ENCODE peak calls at places on chromosomes 3 and 15, in nine cellular contexts. One of them, this sample, is unnamed.

GRCh38 chr3:62670351-62670750 is 204.9 kb downstream of the CADPS start:
- DNase-seq in sigmoid colon: no peak
- DNase-seq in CD8-positive, alpha-beta memory T cell: no peak
- DNase-seq in HTR-8/SVneo: no peak
- DNase-seq in Peyer's patch: no peak
- DNase-seq in DMS79 treated with DMSO at 0.1 percent for 48 hours: no peak
- DNase-seq in iris pigment epithelial cell: peak; percentile 29
- DNase-seq in mammary epithelial cell: no peak
- DNase-seq in psoas muscle: no peak
- DNase-seq in this sample: no peak

GRCh38 chr3:85172001-85172400 is 213.2 kb downstream of the CADM2 start:
- DNase-seq in sigmoid colon: no peak
- DNase-seq in CD8-positive, alpha-beta memory T cell: no peak
- DNase-seq in HTR-8/SVneo: no peak
- DNase-seq in Peyer's patch: no peak
- DNase-seq in DMS79 treated with DMSO at 0.1 percent for 48 hours: no peak
- DNase-seq in iris pigment epithelial cell: no peak
- DNase-seq in mammary epithelial cell: no peak
- DNase-seq in psoas muscle: no peak
- DNase-seq in this sample: no peak

GRCh38 chr15:34799825-34800168 is 4.4 kb upstream of the ACTC1 start:
- DNase-seq in sigmoid colon: no peak
- DNase-seq in CD8-positive, alpha-beta memory T cell: no peak
- DNase-seq in HTR-8/SVneo: no peak
- DNase-seq in Peyer's patch: no peak
- DNase-seq in DMS79 treated with DMSO at 0.1 percent for 48 hours: no peak
- DNase-seq in iris pigment epithelial cell: no peak
- DNase-seq in mammary epithelial cell: no peak
- DNase-seq in psoas muscle: no peak
- DNase-seq in this sample: no peak

GRCh38 chr15:50977157-50977556 is 68.7 kb downstream of the AP4E1 start:
- DNase-seq in sigmoid colon: no peak
- DNase-seq in CD8-positive, alpha-beta memory T cell: no peak
- DNase-seq in HTR-8/SVneo: no peak
- DNase-seq in Peyer's patch: no peak
- DNase-seq in DMS79 treated with DMSO at 0.1 percent for 48 hours: no peak
- DNase-seq in iris pigment epithelial cell: peak; percentile 55
- DNase-seq in mammary epithelial cell: no peak
- DNase-seq in psoas muscle: no peak
- DNase-seq in this sample: no peak

GRCh38 chr3:39977058-39977794 is 167.8 kb downstream of the MYRIP start:
- DNase-seq in sigmoid colon: no peak
- DNase-seq in CD8-positive, alpha-beta memory T cell: no peak
- DNase-seq in HTR-8/SVneo: no peak
- DNase-seq in Peyer's patch: no peak
- DNase-seq in DMS79 treated with DMSO at 0.1 percent for 48 hours: no peak
- DNase-seq in iris pigment epithelial cell: no peak
- DNase-seq in mammary epithelial cell: no peak
- DNase-seq in psoas muscle: no peak
- DNase-seq in this sample: no peak

GRCh38 chr3:120462409-120462959 is 11.7 kb upstream of the FSTL1 start:
- DNase-seq in sigmoid colon: no peak
- DNase-seq in CD8-positive, alpha-beta memory T cell: no peak
- DNase-seq in HTR-8/SVneo: no peak
- DNase-seq in Peyer's patch: no peak
- DNase-seq in DMS79 treated with DMSO at 0.1 percent for 48 hours: no peak
- DNase-seq in iris pigment epithelial cell: no peak
- DNase-seq in mammary epithelial cell: no peak
- DNase-seq in psoas muscle: no peak
- DNase-seq in this sample: no peak

GRCh38 chr15:74314897-74315438 is 52.5 kb downstream of the CYP11A1 start:
- DNase-seq in sigmoid colon: no peak
- DNase-seq in CD8-positive, alpha-beta memory T cell: no peak
- DNase-seq in HTR-8/SVneo: no peak
- DNase-seq in Peyer's patch: no peak
- DNase-seq in DMS79 treated with DMSO at 0.1 percent for 48 hours: no peak
- DNase-seq in iris pigment epithelial cell: no peak
- DNase-seq in mammary epithelial cell: no peak
- DNase-seq in psoas muscle: no peak
- DNase-seq in this sample: no peak

GRCh38 chr3:37607604-37608003 is 254.1 kb upstream of the CTDSPL start:
- DNase-seq in sigmoid colon: no peak
- DNase-seq in CD8-positive, alpha-beta memory T cell: no peak
- DNase-seq in HTR-8/SVneo: no peak
- DNase-seq in Peyer's patch: no peak
- DNase-seq in DMS79 treated with DMSO at 0.1 percent for 48 hours: no peak
- DNase-seq in iris pigment epithelial cell: no peak
- DNase-seq in mammary epithelial cell: no peak
- DNase-seq in psoas muscle: no peak
- DNase-seq in this sample: no peak

GRCh38 chr15:66598095-66598815 is 32.5 kb upstream of the LCTL start:
- DNase-seq in sigmoid colon: no peak
- DNase-seq in CD8-positive, alpha-beta memory T cell: no peak
- DNase-seq in HTR-8/SVneo: no peak
- DNase-seq in Peyer's patch: no peak
- DNase-seq in DMS79 treated with DMSO at 0.1 percent for 48 hours: no peak
- DNase-seq in iris pigment epithelial cell: no peak
- DNase-seq in mammary epithelial cell: no peak
- DNase-seq in psoas muscle: no peak
- DNase-seq in this sample: no peak